ENCODE peak calls at places on chromosomes 7 and 10, in six cellular contexts. One of them, this sample, is unnamed.

GRCh38 chr7:55591282-55591931 is 19.1 kb upstream of the VOPP1 start:
- DNase-seq in GM03348: peak; percentile 4
- DNase-seq in iPS-NIHi11: no peak
- DNase-seq in G401: no peak
- DNase-seq in left colon: no peak
- DNase-seq in HCEC 1CT: no peak
- DNase-seq in this sample: no peak

GRCh38 chr7:602341-603141 is 82.9 kb upstream of the PDGFA start:
- DNase-seq in GM03348: no peak
- DNase-seq in iPS-NIHi11: no peak
- DNase-seq in G401: no peak
- DNase-seq in left colon: peak; percentile 33
- DNase-seq in HCEC 1CT: no peak
- DNase-seq in this sample: no peak

GRCh38 chr10:61438141-61438984 is 14.8 kb downstream of the TMEM26 start:
- DNase-seq in GM03348: no peak
- DNase-seq in iPS-NIHi11: no peak
- DNase-seq in G401: no peak
- DNase-seq in left colon: no peak
- DNase-seq in HCEC 1CT: peak; percentile 39
- DNase-seq in this sample: no peak

GRCh38 chr7:19284136-19284535 is 138.9 kb upstream of the FERD3L start:
- DNase-seq in GM03348: no peak
- DNase-seq in iPS-NIHi11: no peak
- DNase-seq in G401: no peak
- DNase-seq in left colon: no peak
- DNase-seq in HCEC 1CT: peak; percentile 15
- DNase-seq in this sample: no peak

GRCh38 chr7:96426027-96426426 is 104.1 kb upstream of the SLC25A13 start:
- DNase-seq in GM03348: no peak
- DNase-seq in iPS-NIHi11: no peak
- DNase-seq in G401: no peak
- DNase-seq in left colon: no peak
- DNase-seq in HCEC 1CT: peak; percentile 11
- DNase-seq in this sample: no peak

GRCh38 chr7:41590951-41591350 is 111.9 kb downstream of the INHBA start:
- DNase-seq in GM03348: no peak
- DNase-seq in iPS-NIHi11: no peak
- DNase-seq in G401: no peak
- DNase-seq in left colon: no peak
- DNase-seq in HCEC 1CT: no peak
- DNase-seq in this sample: no peak

GRCh38 chr7:23696916-23697441 is 13.0 kb upstream of the STK31 start:
- DNase-seq in GM03348: peak; percentile 64
- DNase-seq in iPS-NIHi11: peak; percentile 74
- DNase-seq in G401: peak; percentile 23
- DNase-seq in left colon: peak; percentile 42
- DNase-seq in HCEC 1CT: peak; percentile 42
- DNase-seq in this sample: peak; percentile 21

GRCh38 chr10:3287566-3288445 is 115.2 kb upstream of the PITRM1 start:
- DNase-seq in GM03348: no peak
- DNase-seq in iPS-NIHi11: no peak
- DNase-seq in G401: no peak
- DNase-seq in left colon: peak; percentile 94
- DNase-seq in HCEC 1CT: no peak
- DNase-seq in this sample: no peak

GRCh38 chr10:128077155-128077875 is 48.9 kb downstream of the MKI67 start:
- DNase-seq in GM03348: no peak
- DNase-seq in iPS-NIHi11: no peak
- DNase-seq in G401: no peak
- DNase-seq in left colon: no peak
- DNase-seq in HCEC 1CT: no peak
- DNase-seq in this sample: no peak

GRCh38 chr7:8579661-8580060 is 146.3 kb downstream of the NXPH1 start:
- DNase-seq in GM03348: no peak
- DNase-seq in iPS-NIHi11: no peak
- DNase-seq in G401: no peak
- DNase-seq in left colon: no peak
- DNase-seq in HCEC 1CT: no peak
- DNase-seq in this sample: no peak

GRCh38 chr7:157690058-157690832 is 353.4 kb downstream of the DNAJB6 start:
- DNase-seq in GM03348: no peak
- DNase-seq in iPS-NIHi11: no peak
- DNase-seq in G401: no peak
- DNase-seq in left colon: no peak
- DNase-seq in HCEC 1CT: no peak
- DNase-seq in this sample: no peak

GRCh38 chr7:400901-401485 is 111.0 kb downstream of the FOXL3 start:
- DNase-seq in GM03348: no peak
- DNase-seq in iPS-NIHi11: no peak
- DNase-seq in G401: no peak
- DNase-seq in left colon: no peak
- DNase-seq in HCEC 1CT: no peak
- DNase-seq in this sample: no peak

GRCh38 chr7:155738652-155739537 is 73.4 kb downstream of the SHH start:
- DNase-seq in GM03348: peak; percentile 73
- DNase-seq in iPS-NIHi11: no peak
- DNase-seq in G401: peak; percentile 96
- DNase-seq in left colon: peak; percentile 88
- DNase-seq in HCEC 1CT: peak; percentile 54
- DNase-seq in this sample: peak; percentile 92

GRCh38 chr10:122498521-122498920 is 37.2 kb downstream of the HTRA1 start:
- DNase-seq in GM03348: peak; percentile 55
- DNase-seq in iPS-NIHi11: no peak
- DNase-seq in G401: no peak
- DNase-seq in left colon: no peak
- DNase-seq in HCEC 1CT: no peak
- DNase-seq in this sample: peak; percentile 65

GRCh38 chr7:127648986-127649385 is 3.0 kb upstream of the SND1 start:
- DNase-seq in GM03348: no peak
- DNase-seq in iPS-NIHi11: no peak
- DNase-seq in G401: no peak
- DNase-seq in left colon: no peak
- DNase-seq in HCEC 1CT: no peak
- DNase-seq in this sample: no peak

GRCh38 chr7:100604078-100604975 is 2.2 kb downstream of the PCOLCE start:
- DNase-seq in GM03348: peak; percentile 90
- DNase-seq in iPS-NIHi11: peak; percentile 91
- DNase-seq in G401: peak; percentile 75
- DNase-seq in left colon: peak; percentile 83
- DNase-seq in HCEC 1CT: peak; percentile 74
- DNase-seq in this sample: peak; percentile 67

GRCh38 chr7:77316219-77316978 is 99.8 kb downstream of the GSAP start:
- DNase-seq in GM03348: no peak
- DNase-seq in iPS-NIHi11: no peak
- DNase-seq in G401: no peak
- DNase-seq in left colon: no peak
- DNase-seq in HCEC 1CT: no peak
- DNase-seq in this sample: no peak

GRCh38 chr10:87763086-87763861 is 54.8 kb downstream of the ATAD1 start:
- DNase-seq in GM03348: no peak
- DNase-seq in iPS-NIHi11: no peak
- DNase-seq in G401: no peak
- DNase-seq in left colon: no peak
- DNase-seq in HCEC 1CT: no peak
- DNase-seq in this sample: no peak

GRCh38 chr10:75111367-75111905 is at the start of gene SAMD8:
- DNase-seq in GM03348: peak; percentile 100
- DNase-seq in iPS-NIHi11: peak; percentile 99
- DNase-seq in G401: peak; percentile 93
- DNase-seq in left colon: peak; percentile 97
- DNase-seq in HCEC 1CT: peak; percentile 94
- DNase-seq in this sample: peak; percentile 92

GRCh38 chr10:8159628-8160165 is 105.2 kb downstream of the GATA3 start:
- DNase-seq in GM03348: no peak
- DNase-seq in iPS-NIHi11: no peak
- DNase-seq in G401: no peak
- DNase-seq in left colon: no peak
- DNase-seq in HCEC 1CT: no peak
- DNase-seq in this sample: no peak